ENCODE peak calls at places on chromosomes 13 and 19, in seven cellular contexts. I is effector memory CD4-positive, alpha-beta T cell; D is H9; P is psoas muscle; G is neuronal stem cell; N is hepatocyte; H is breast epithelium. A is an unnamed sample.

GRCh38 chr13:72648513-72649065 is 78.8 kb downstream of the MZT1 start:
- DNase-seq in I (no peak), D (no peak), P (no peak), G (no peak), N (peak; percentile 8), H (no peak), A (no peak)

GRCh38 chr19:47389150-47389556 is 30.2 kb downstream of the MEIS3 start:
- DNase-seq in I (no peak), D (no peak), P (no peak), G (no peak), N (no peak), H (no peak), A (no peak)

GRCh38 chr13:47564041-47564440 is 437.0 kb downstream of the SUCLA2 start:
- DNase-seq in I (no peak), D (peak; percentile 69), P (no peak), G (peak; percentile 14), N (no peak), H (no peak), A (no peak)

GRCh38 chr13:87872813-87873212 is 201.6 kb downstream of the SLITRK5 start:
- DNase-seq in I (no peak), D (no peak), P (no peak), G (no peak), N (no peak), H (no peak), A (no peak)

GRCh38 chr13:73480784-73481183 is 422.0 kb downstream of the KLF5 start:
- DNase-seq in I (no peak), D (no peak), P (no peak), G (no peak), N (no peak), H (no peak), A (no peak)

GRCh38 chr13:63190742-63191141 is 1775.1 kb upstream of the PCDH20 start:
- DNase-seq in I (no peak), D (no peak), P (no peak), G (no peak), N (no peak), H (no peak), A (no peak)

GRCh38 chr13:86976521-86977324 is 694.4 kb upstream of the SLITRK5 start:
- DNase-seq in I (no peak), D (no peak), P (no peak), G (no peak), N (no peak), H (no peak), A (no peak)

GRCh38 chr13:59425211-59425721 is 738.5 kb downstream of the DIAPH3 start:
- DNase-seq in I (no peak), D (no peak), P (no peak), G (no peak), N (no peak), H (no peak), A (no peak)

GRCh38 chr13:99220199-99220931 is 19.7 kb downstream of the UBAC2 start:
- DNase-seq in I (no peak), D (no peak), P (no peak), G (no peak), N (no peak), H (no peak), A (no peak)

GRCh38 chr19:13044160-13044853 is 49.0 kb downstream of the NFIX start:
- DNase-seq in I (peak; percentile 25), D (no peak), P (no peak), G (no peak), N (no peak), H (no peak), A (no peak)
- H3K27ac ChIP-seq in I (no peak overlapping the region), D (no peak overlapping the region), P (peak overlapping the region; percentile 81), G (no peak overlapping the region), N (no peak overlapping the region), H (peak overlapping the region; percentile 67), A (peak overlapping the region; percentile 86)

DNA sequence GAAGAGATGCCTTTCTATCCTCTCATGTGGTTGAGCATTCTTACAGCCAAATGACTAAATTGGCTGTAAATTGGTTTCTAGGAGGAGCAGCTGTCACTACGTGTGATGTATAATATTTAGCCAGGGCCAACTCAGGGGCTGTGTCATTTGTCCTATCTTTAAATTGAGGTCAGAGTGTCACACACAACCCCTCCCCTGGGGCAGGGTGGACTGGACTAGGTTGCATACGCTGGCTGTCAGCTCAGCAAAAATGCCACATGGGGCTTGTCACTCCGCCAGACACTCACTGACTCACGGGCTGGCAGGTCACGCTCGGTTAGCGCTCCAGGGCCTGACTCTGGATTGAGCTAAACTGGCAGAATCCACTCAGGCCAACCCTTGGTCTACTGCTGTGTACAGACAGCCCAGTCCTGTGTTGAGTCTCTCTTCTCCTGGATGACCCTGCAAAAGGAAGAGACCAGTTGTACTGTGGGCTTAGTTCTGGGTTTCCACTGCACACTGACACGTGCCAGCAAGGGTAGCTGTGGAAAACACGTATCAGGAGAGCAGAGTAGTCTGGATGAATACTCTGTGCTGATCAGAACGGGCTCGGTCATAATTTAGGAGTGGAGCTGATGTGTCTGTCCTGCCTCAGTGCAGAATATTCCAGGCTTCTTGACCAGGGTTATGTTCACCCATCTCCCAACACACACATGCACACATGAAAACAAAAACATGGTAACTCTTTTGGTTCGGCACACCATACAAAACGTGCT is 29.1 kb downstream of the SHISA2 start:
- DNase-seq in I (no peak), D (no peak), P (peak; percentile 94), G (no peak), N (peak; percentile 80), H (peak; percentile 73), A (no peak)
- H3K27ac ChIP-seq in I (no peak overlapping the region), D (no peak overlapping the region), P (peak overlapping the region; percentile 84), G (no peak overlapping the region), N (no peak overlapping the region), H (no peak overlapping the region), A (peak overlapping the region; percentile 66)

DNA sequence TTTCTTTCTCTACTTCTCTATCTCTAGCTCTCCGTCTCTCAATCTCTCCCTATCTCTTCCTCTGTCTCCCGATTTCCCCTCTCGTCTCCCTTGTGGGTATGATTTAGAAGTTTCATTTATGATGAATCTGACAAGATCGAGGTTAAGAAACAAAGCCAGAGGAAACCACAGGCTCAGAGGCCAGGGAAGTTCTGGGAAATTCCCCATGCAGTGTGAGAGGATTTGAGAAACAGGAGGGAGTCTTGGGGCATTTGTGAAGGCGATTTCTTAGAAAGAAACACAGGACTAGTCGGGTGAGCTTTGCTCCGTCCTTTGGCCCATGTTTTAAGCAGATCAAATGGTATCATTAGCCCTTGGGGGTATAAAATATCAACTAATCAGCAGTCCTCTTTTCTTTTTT is 25.7 kb downstream of the TNFSF9 start:
- DNase-seq in I (no peak), D (no peak), P (no peak), G (no peak), N (no peak), H (no peak), A (no peak)
- H3K27ac ChIP-seq in I (no peak overlapping the region), D (no peak overlapping the region), P (no peak overlapping the region), G (no peak overlapping the region), N (no peak overlapping the region), H (no peak overlapping the region), A (no peak overlapping the region)

GRCh38 chr19:17327654-17328516 is 6.8 kb downstream of the ANO8 start:
- DNase-seq in I (peak; percentile 41), D (peak; percentile 96), P (no peak), G (peak; percentile 84), N (peak; percentile 89), H (peak; percentile 94), A (no peak)
- H3K27ac ChIP-seq in I (peak overlapping the region; percentile 68), D (no peak overlapping the region), P (no peak overlapping the region), G (peak overlapping the region; percentile 84), N (peak overlapping the region; percentile 85), H (peak overlapping the region; percentile 84), A (peak overlapping the region; percentile 46)

DNA sequence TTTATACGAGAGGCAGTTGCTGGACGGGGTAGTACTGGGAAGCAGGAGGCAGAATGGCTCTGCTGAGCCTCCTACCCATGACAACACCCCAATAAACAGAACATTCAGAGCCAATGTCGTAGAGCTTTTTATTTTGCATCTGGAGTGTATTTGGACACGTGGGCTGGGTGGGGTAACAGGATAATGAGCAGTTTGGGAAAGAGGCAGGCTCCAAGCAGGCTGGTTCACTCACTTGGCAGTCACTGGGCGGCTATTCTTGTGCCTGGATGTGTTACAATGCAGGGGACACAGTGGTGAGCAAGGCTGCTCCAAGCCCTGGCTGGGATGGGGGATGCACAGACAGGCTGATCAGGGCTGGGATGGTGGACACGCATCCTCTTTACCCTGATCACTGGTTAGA is 9.5 kb downstream of the ACTMAP start:
- DNase-seq in I (no peak), D (no peak), P (peak; percentile 86), G (no peak), N (no peak), H (no peak), A (no peak)
- H3K27ac ChIP-seq in I (no peak overlapping the region), D (no peak overlapping the region), P (peak overlapping the region; percentile 10), G (no peak overlapping the region), N (peak overlapping the region; percentile 68), H (peak overlapping the region; percentile 69), A (peak overlapping the region; percentile 55)

DNA sequence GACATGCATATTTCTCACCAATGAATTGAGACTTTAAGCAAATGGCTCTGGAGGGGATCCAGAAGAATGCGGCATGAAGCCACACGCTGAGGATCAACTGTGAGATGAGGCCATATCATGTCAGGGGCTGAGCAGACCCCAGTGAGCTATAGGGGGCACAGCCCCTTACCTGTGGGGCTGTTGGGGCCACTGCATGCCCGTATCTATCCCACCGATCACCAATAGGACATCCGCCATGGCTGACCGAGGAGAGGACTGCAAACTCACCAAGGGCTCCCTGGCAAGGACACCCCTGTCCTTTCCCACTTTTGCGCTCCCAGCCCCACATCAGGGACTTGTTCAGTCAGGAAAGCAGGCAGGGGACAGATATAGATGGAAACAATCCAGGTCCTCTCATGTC is 78.0 kb downstream of the SERP2 start:
- DNase-seq in I (no peak), D (no peak), P (no peak), G (no peak), N (no peak), H (no peak), A (no peak)
- H3K27ac ChIP-seq in I (no peak overlapping the region), D (no peak overlapping the region), P (peak overlapping the region; percentile 80), G (no peak overlapping the region), N (no peak overlapping the region), H (no peak overlapping the region), A (no peak overlapping the region)

GRCh38 chr19:55486971-55487883 is 1.0 kb upstream of the SSC5D start:
- DNase-seq in I (no peak), D (no peak), P (peak; percentile 85), G (no peak), N (peak; percentile 84), H (peak; percentile 68), A (no peak)
- H3K27ac ChIP-seq in I (no peak overlapping the region), D (no peak overlapping the region), P (peak overlapping the region; percentile 73), G (peak overlapping the region; percentile 4), N (peak overlapping the region; percentile 93), H (peak overlapping the region; percentile 92), A (peak overlapping the region; percentile 64)

A was measured in esophagus squamous epithelium.